ENCODE peak calls at places on chromosomes 4 and X, in four cellular contexts. Z is prostate gland, Y is H1, N is HepG2. S is an unnamed sample.
A peak's percentile ranks its signal among the peaks of the same experiment; 100 is the strongest.

GRCh38 chrX:41912922-41913321 is 10.4 kb downstream of the CASK start:
- DNase-seq in Z (no peak), Y (no peak), N (no peak), S (no peak)

GRCh38 chrX:69991685-69992084 is 58.1 kb downstream of the AWAT2 start:
- DNase-seq in Z (no peak), Y (no peak), N (no peak), S (no peak)

GRCh38 chr4:35461931-35462659 is 782.2 kb downstream of the ARAP2 start:
- DNase-seq in Z (no peak), Y (no peak), N (no peak), S (no peak)

GRCh38 chr4:186981161-186981560 is 257.5 kb upstream of the FAT1 start:
- DNase-seq in Z (no peak), Y (no peak), N (no peak), S (no peak)

GRCh38 chr4:150280081-150280950 is 202.1 kb downstream of the DCLK2 start:
- DNase-seq in Z (no peak), Y (no peak), N (no peak), S (no peak)

GRCh38 chr4:69518102-69518501 is 22.4 kb upstream of the UGT2B4 start:
- DNase-seq in Z (no peak), Y (no peak), N (peak; percentile 39), S (no peak)

GRCh38 chrX:21705215-21705614 is 47.1 kb upstream of the KLHL34 start:
- DNase-seq in Z (no peak), Y (no peak), N (peak; percentile 35), S (no peak)

GRCh38 chr4:2266181-2266580 is 4.3 kb upstream of the MXD4 start:
- DNase-seq in Z (peak; percentile 46), Y (no peak), N (no peak), S (no peak)

GRCh38 chr4:152747444-152747843 is 32.1 kb downstream of the TIGD4 start:
- DNase-seq in Z (no peak), Y (no peak), N (no peak), S (no peak)

GRCh38 chr4:145734576-145735329 is 54.8 kb downstream of the C4orf51 start:
- DNase-seq in Z (peak; percentile 89), Y (no peak), N (peak; percentile 36), S (no peak)

GRCh38 chr4:86924805-86925204 is 10.0 kb upstream of the AFF1 start:
- DNase-seq in Z (no peak), Y (no peak), N (peak; percentile 31), S (no peak)

GRCh38 chr4:183164963-183165362 is 65.9 kb downstream of the WWC2 start:
- DNase-seq in Z (no peak), Y (no peak), N (no peak), S (no peak)

GRCh38 chr4:90951037-90951436 is 823.8 kb downstream of the CCSER1 start:
- DNase-seq in Z (peak; percentile 39), Y (no peak), N (peak; percentile 36), S (no peak)

GRCh38 chr4:70399319-70399718 is 1.6 kb downstream of the OPRPN start:
- DNase-seq in Z (no peak), Y (no peak), N (no peak), S (no peak)

GRCh38 chrX:95427389-95427788 is 1257.3 kb upstream of the DIAPH2 start:
- DNase-seq in Z (no peak), Y (no peak), N (no peak), S (no peak)

GRCh38 chrX:20594985-20595384 is 328.3 kb upstream of the RPS6KA3 start:
- DNase-seq in Z (no peak), Y (no peak), N (peak; percentile 7), S (no peak)

GRCh38 chr4:40232610-40233009 is 35.8 kb downstream of the RHOH start:
- DNase-seq in Z (no peak), Y (no peak), N (no peak), S (no peak)
- H3K27ac ChIP-seq in Z (no peak overlapping the region), Y (no peak overlapping the region), N (no peak overlapping the region), S (no peak overlapping the region)

DNA sequence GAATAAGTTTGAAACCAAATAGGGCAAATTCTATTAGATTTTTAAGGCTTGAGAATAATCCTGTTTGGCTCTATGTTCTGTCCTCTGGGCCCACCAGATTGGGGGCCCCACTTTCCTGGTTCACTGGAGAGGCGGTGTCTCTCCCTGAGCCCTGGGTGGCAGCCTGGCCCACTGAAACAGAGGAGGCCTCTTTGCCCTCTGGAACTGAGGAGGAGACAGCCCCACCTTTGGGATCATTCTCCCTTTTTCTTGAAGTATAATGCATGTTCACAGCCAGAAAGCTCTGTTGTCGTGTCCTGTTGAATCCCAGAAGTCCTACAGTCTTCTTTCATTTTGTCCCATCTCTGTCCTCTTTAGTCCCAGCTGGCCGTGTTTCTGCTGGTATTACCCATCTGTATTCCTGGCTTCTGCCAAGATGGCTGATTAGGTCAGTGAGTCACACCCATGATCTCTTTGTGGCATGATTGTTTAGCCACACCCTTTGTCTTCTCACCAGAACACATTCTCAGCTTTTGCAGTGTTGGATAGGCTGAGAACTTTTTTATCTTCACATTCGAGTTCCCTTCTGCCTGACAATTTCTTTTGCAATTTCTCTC is 8.1 kb upstream of the TBC1D25 start:
- DNase-seq in Z (no peak), Y (no peak), N (no peak), S (no peak)
- H3K4me3 ChIP-seq in Z (no peak overlapping the region), Y (no peak overlapping the region), N (no peak overlapping the region), S (no peak overlapping the region)

GRCh38 chrX:127574829-127575228 is 477.4 kb downstream of the ACTRT1 start:
- DNase-seq in Z (no peak), Y (no peak), N (no peak), S (no peak)
- TF ChIP-seq POLR2AphosphoS5 in Z (no peak), Y (no peak), N (no peak), S (no peak)

DNA sequence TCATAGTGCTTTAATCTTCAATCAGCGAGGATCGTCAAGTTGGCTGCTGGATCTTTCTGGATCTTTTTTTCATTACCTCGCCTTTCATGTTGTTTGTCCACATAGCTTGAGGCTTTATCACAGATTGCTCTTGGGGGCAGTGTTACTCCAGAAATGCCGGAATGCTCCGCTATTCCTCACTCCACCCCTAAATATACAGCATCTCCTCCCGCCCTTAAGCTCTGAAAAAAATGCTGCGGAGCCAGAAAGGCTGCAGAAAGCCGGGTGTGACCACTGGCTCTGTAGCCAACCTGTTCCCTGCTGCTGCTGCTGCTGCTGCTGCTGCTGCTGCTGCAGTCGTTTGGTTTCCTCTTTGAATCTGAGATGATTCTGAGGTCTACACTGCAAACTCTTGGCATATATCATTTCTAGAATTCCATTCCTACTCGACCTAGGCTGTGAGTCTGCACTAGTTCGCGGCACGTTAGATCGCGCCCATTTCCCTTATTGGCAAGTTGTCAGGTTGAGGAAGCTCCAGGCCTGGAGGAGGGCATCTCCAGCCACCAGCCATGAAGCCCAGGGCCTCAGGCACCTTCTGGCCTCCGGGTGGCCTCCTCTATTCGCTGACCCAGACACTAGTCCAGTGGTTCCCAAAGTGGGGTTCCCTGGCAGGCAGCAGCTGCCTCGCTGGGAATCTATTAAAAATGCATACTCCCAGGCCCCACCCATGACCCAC is 34.2 kb downstream of the WDR13 start:
- DNase-seq in Z (peak; percentile 69), Y (peak; percentile 59), N (peak; percentile 85), S (peak; percentile 20)
- H3K27ac ChIP-seq in Z (no peak overlapping the region), Y (no peak overlapping the region), N (no peak overlapping the region), S (no peak overlapping the region)

DNA sequence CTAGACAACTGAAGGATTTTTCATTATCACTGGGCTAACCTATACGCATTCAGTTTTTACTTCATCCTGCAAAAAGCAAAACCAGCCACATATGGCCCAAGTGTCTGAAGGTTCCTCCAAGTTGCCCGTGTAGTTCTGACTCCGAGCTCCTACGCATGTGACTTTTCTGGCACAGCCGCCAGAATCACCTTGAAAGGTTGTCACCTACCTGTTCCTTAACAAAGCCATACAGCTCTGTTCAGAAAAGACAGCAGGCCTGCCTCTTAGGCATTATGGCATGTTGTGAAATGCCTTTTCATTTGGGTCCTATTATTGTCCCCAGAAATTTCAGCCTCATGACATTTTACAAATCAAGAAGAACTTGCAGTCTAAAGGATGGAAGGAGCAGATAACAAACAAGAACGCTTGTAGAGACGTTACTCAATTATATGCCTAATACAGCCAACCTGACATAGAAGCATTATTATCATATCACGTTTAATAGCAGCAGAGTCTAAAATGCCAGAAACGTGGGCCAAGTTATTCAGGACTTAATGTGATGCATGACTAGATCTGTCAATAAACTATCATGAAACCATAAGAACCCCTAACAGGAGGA is 118.5 kb downstream of the RBM47 start:
- DNase-seq in Z (peak; percentile 34), Y (no peak), N (no peak), S (no peak)
- H3K4me3 ChIP-seq in Z (peak overlapping the region; percentile 3), Y (no peak overlapping the region), N (no peak overlapping the region), S (no peak overlapping the region)